ENCODE peak calls at places on chromosomes 13 and 19, in seven cellular contexts. F is osteoblast, S is stomach, O is iPS DF 6.9, W is pancreas, A is right atrium auricular region, M is heart right ventricle. U is an unnamed sample. For H3K9me3, the result is how much of the 10 kb centered on the place peaks cover.

GRCh38 chr19:13163609-13164364 is 13.6 kb downstream of the IER2 start:
- DNase-seq in F (peak), S (peak), O (no peak), W (peak), A (peak), M (peak), U (no peak)

GRCh38 chr13:32135655-32136054 is 104.1 kb downstream of the FRY start:
- DNase-seq in F (no peak), S (no peak), O (no peak), W (no peak), A (no peak), M (no peak), U (no peak)

GRCh38 chr13:113291997-113292862 is 4.8 kb upstream of the LAMP1 start:
- DNase-seq in F (peak), S (no peak), O (no peak), W (peak), A (peak), M (no peak), U (no peak)

GRCh38 chr19:40519352-40520322 is 52.8 kb downstream of the SPTBN4 start:
- DNase-seq in F (peak), S (peak), O (no peak), W (no peak), A (no peak), M (no peak), U (no peak)

GRCh38 chr13:22107549-22107948 is 436.7 kb downstream of the FGF9 start:
- DNase-seq in F (no peak), S (no peak), O (no peak), W (peak), A (no peak), M (no peak), U (no peak)

GRCh38 chr13:110277357-110277950 is 29.5 kb downstream of the COL4A1 start:
- DNase-seq in F (no peak), S (no peak), O (no peak), W (no peak), A (peak), M (no peak), U (no peak)

GRCh38 chr19:38120471-38121030 is 103.5 kb downstream of the DPF1 start:
- DNase-seq in F (no peak), S (no peak), O (no peak), W (no peak), A (no peak), M (no peak), U (no peak)

GRCh38 chr13:106796280-106797047 is 228.5 kb upstream of the ARGLU1 start:
- DNase-seq in F (no peak), S (no peak), O (peak), W (no peak), A (no peak), M (no peak), U (no peak)

GRCh38 chr13:99307648-99308339 is 595 bp upstream of the GPR183 start:
- DNase-seq in F (peak), S (no peak), O (no peak), W (no peak), A (no peak), M (no peak), U (no peak)

GRCh38 chr13:102400619-102401125 is 1.2 kb downstream of the FGF14 start:
- DNase-seq in F (peak), S (no peak), O (no peak), W (peak), A (peak), M (no peak), U (no peak)

GRCh38 chr13:77409412-77409811 is 82.5 kb upstream of the MYCBP2 start:
- DNase-seq in F (no peak), S (no peak), O (peak), W (no peak), A (no peak), M (no peak), U (no peak)

GRCh38 chr19:18436651-18437478 is 1.1 kb downstream of the ISYNA1 start:
- DNase-seq in F (peak), S (peak), O (no peak), W (peak), A (peak), M (peak), U (peak)

GRCh38 chr19:28700176-28700575 is 512.8 kb downstream of the UQCRFS1 start:
- DNase-seq in F (no peak), S (no peak), O (no peak), W (no peak), A (no peak), M (no peak), U (no peak)

GRCh38 chr13:101751488-101751887 is 299.0 kb downstream of the ITGBL1 start:
- DNase-seq in F (no peak), S (no peak), O (no peak), W (no peak), A (no peak), M (no peak), U (no peak)

GRCh38 chr13:92573467-92574057 is 653.0 kb upstream of the GPC6 start:
- DNase-seq in F (peak), S (no peak), O (peak), W (no peak), A (no peak), M (no peak), U (no peak)

GRCh38 chr13:23447927-23448326 is 14.4 kb upstream of the SACS start:
- DNase-seq in F (no peak), S (no peak), O (no peak), W (no peak), A (no peak), M (no peak), U (no peak)

GRCh38 chr13:99176309-99177276 is 24.1 kb upstream of the UBAC2 start:
- DNase-seq in F (peak), S (peak), O (peak), W (peak), A (peak), M (peak), U (peak)

GRCh38 chr19:55276720-55277430 is 3.0 kb downstream of the HSPBP1 start:
- DNase-seq in F (no peak), S (no peak), O (no peak), W (no peak), A (no peak), M (no peak), U (no peak)

GRCh38 chr19:17718988-17719711 is at the start of gene MAP1S:
- DNase-seq in F (peak), S (peak), O (no peak), W (no peak), A (no peak), M (peak), U (peak)

GRCh38 chr19:18996796-18997394 is 36.4 kb downstream of the SUGP2 start:
- DNase-seq in F (no peak), S (no peak), O (no peak), W (no peak), A (no peak), M (no peak), U (no peak)

GRCh38 chr13:114314074-114314912 is at the start of gene CHAMP1:
- DNase-seq in F (peak), S (peak), O (peak), W (peak), A (peak), M (peak), U (peak)

GRCh38 chr19:53977991-53978731 is 13.3 kb upstream of the CACNG6 start:
- DNase-seq in F (peak), S (no peak), O (peak), W (peak), A (peak), M (peak), U (no peak)

GRCh38 chr19:38263696-38264485 is 482 bp upstream of the SPINT2 start:
- DNase-seq in F (peak), S (peak), O (peak), W (peak), A (no peak), M (no peak), U (peak)

GRCh38 chr13:84025828-84026227 is 143.6 kb upstream of the SLITRK1 start:
- DNase-seq in F (no peak), S (no peak), O (no peak), W (no peak), A (no peak), M (no peak), U (no peak)

GRCh38 chr19:45515081-45515624 is 7.9 kb downstream of the VASP start:
- DNase-seq in F (no peak), S (no peak), O (no peak), W (no peak), A (no peak), M (peak), U (no peak)

GRCh38 chr13:49869514-49869913 is 66.6 kb downstream of the SPRYD7 start:
- DNase-seq in F (no peak), S (no peak), O (no peak), W (no peak), A (no peak), M (no peak), U (no peak)

GRCh38 chr13:93752506-93752905 is 525.9 kb downstream of the GPC6 start:
- DNase-seq in F (no peak), S (no peak), O (no peak), W (no peak), A (no peak), M (peak), U (no peak)

GRCh38 chr13:76231522-76232167 is 595.5 kb downstream of the LMO7 start:
- DNase-seq in F (no peak), S (no peak), O (no peak), W (no peak), A (no peak), M (no peak), U (no peak)

DNA sequence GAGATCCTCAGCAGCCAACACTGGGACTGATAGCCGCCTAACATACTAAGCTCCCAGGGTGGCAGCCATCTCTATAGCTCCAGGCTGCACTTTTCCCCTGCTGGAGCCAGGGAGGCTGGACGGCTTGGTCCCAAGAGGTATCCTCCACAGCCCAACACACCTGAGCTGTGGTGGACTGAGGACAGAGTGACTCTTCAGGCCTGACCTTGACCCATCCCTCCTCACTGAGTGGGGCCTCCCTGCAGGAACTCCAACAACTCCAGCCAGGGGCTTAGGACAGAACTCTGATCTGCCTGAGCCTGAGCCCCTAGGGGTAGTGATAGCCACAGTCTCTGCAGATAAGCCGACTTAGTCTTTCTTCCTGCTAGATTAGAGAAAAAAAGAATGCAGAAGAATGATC is 958.1 kb upstream of the PRR20A start:
- DNase-seq in F (no peak), S (no peak), O (no peak), W (no peak), A (no peak), M (no peak), U (no peak)
- H3K9me3 ChIP-seq in F (under half), S (under half), O (under half), W (under half), A (under half), M (under half), U (under half)

GRCh38 chr19:30426864-30427263 is 54.7 kb downstream of the ZNF536 start:
- DNase-seq in F (no peak), S (no peak), O (no peak), W (no peak), A (no peak), M (no peak), U (no peak)

GRCh38 chr19:30421571-30421970 is 49.4 kb downstream of the ZNF536 start:
- DNase-seq in F (no peak), S (no peak), O (no peak), W (no peak), A (no peak), M (no peak), U (no peak)

GRCh38 chr19:30425885-30426838 is 54.0 kb downstream of the ZNF536 start:
- DNase-seq in F (no peak), S (no peak), O (no peak), W (no peak), A (peak), M (no peak), U (no peak)

GRCh38 chr19:30420881-30421280 is 48.7 kb downstream of the ZNF536 start:
- DNase-seq in F (no peak), S (no peak), O (no peak), W (no peak), A (no peak), M (no peak), U (no peak)

GRCh38 chr19:30423481-30423880 is 51.3 kb downstream of the ZNF536 start:
- DNase-seq in F (no peak), S (no peak), O (no peak), W (no peak), A (peak), M (peak), U (no peak)
- H3K9me3 ChIP-seq in F (under half), S (under half), O (under half), W (under half), A (under half), M (under half), U (under half)

DNA sequence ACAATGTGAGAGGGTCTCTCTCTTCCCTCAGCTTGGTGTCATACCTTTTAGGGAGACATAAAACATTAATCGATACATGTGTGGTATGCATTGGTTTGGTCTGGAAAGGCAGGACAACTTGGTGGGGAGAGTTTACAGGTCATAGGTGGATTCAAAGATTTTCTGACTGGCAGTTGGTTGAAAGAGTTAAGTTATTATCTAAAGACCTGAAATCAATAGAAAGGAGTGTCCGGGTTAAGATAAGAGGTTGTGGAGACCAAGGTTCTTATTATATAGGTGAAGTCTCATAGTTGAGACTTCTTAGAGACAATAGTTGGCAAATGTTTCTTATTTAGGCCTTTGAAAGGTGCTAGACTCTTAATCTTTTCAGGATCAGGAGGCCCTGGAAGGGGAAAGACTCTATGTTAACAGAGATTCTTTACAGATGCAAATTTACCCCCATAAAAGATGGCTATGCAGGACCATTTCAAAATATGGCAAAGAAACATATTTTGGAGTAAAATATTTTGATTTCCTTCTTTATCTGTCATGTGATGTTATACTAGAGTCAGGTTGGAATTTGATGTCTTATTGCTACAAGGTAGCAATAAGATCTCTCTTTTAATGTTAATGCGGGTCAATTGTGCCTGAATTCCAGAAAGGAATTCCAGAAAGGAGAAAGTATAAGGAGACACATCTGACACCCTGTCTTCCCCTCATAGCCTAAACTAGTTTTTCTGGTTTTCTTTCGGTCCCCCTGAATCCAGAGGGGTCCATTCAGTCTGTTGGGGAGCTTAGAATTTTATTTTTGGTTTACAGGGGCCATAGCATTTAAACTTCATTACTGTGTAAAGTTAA is 59.2 kb upstream of the RCBTB2 start:
- DNase-seq in F (no peak), S (no peak), O (no peak), W (no peak), A (no peak), M (no peak), U (no peak)
- H3K9me3 ChIP-seq in F (under half), S (under half), O (under half), W (under half), A (under half), M (under half), U (under half)

GRCh38 chr19:52943884-52944643 is 18.6 kb downstream of the ZNF816 start:
- DNase-seq in F (no peak), S (no peak), O (no peak), W (no peak), A (no peak), M (no peak), U (no peak)

GRCh38 chr19:52946322-52947310 is 16.1 kb downstream of the ZNF816 start:
- DNase-seq in F (peak), S (peak), O (peak), W (peak), A (no peak), M (no peak), U (no peak)

GRCh38 chr19:52945652-52946321 is 16.9 kb downstream of the ZNF816 start:
- DNase-seq in F (no peak), S (peak), O (no peak), W (no peak), A (no peak), M (no peak), U (no peak)

GRCh38 chr19:52949422-52949821 is 13.3 kb downstream of the ZNF816 start:
- DNase-seq in F (no peak), S (no peak), O (no peak), W (no peak), A (no peak), M (no peak), U (no peak)

DNA sequence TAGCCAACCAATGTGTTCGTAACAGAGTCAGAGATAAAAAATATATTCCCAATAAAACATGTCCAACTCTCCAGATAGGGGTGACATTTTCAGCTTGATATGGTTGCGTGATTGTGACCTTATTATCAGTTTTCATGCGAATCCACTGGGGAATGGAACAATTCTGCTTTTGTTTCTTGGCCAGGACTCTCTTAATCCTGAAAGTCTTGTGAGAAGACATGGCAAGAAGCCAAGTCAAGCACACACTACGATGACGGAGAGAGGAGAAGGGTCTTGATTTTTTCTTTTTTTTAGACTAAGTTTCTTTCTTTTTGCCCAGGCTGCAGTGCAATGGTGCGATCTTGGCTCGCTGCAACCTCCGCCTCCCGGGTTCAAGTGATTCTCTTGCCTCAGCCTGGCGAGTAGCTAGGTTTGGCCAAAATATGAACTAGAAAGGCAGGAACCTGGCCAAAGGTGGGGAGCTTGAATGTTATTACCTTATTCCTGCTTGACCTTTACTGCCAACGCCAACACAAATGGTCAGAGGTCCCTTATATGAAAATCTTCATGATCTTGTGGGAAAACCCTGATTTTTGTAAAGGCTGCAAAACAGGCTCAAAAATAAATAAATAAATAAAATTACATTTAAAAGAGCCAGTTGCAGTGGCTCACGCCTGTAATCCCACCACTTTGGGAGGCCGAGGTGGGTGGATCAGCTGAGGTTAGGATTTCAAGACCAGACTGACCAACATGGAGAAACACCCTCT is 14.5 kb downstream of the ZNF816 start:
- DNase-seq in F (no peak), S (no peak), O (no peak), W (no peak), A (no peak), M (no peak), U (no peak)
- H3K9me3 ChIP-seq in F (under half), S (half or more), O (under half), W (under half), A (under half), M (under half), U (under half)

GRCh38 chr13:74114202-74114601 is 20.0 kb downstream of the KLF12 start:
- DNase-seq in F (no peak), S (no peak), O (no peak), W (no peak), A (no peak), M (no peak), U (no peak)
- H3K9me3 ChIP-seq in F (under half), S (under half), O (under half), W (under half), A (under half), M (under half), U (under half)

DNA sequence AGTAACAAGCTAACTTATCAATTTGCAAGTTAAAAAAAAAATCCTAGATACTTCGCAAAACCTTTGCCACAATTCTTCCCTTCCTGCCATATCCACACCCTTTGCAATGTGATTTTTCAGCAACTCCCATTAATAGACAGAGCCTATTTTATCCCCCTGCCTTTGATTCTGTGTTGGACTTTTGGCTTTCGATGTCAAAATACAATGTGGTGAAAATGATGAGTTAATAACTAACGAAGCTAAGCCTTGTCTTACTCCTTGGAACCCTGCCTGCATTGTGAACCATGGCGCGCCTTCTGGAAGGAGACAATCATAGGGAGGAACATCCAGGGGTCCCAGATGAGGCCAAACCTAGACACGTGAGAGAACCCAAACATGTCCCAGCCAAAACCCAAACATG is 6.4 kb downstream of the CYP4F2 start:
- DNase-seq in F (no peak), S (no peak), O (no peak), W (no peak), A (no peak), M (no peak), U (no peak)
- H3K9me3 ChIP-seq in F (under half), S (under half), O (under half), W (under half), A (under half), M (under half), U (under half)

DNA sequence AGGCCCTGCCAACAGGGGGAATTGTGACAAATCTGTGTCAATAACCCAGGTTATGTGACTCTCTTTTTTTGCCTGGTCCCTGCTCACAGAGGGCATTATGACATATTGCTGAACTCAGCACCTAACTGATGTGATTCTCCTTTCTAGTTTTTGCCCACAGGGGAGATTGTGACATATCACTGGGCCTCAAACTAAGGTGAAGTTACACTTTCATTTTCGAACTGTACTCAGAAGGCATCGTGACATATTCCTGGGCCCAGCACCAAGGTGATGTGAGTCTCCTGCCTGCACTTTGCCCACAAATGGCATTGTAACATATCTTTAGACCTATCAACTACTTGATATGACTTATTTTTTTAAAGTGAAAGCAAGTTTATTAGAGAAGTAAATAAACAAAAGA is 83.0 kb downstream of the ZNF728 start:
- DNase-seq in F (no peak), S (no peak), O (no peak), W (no peak), A (no peak), M (no peak), U (no peak)
- H3K9me3 ChIP-seq in F (under half), S (half or more), O (under half), W (under half), A (under half), M (under half), U (under half)